ENCODE peak calls at places on chromosomes 5 and 9, in five cellular contexts. L is testis, B is A549, N is endothelial cell of umbilical vein, D is suprapubic skin. J is an unnamed sample.
A peak's percentile ranks its signal among the peaks of the same experiment; 100 is the strongest.

GRCh38 chr5:127951791-127952190 is 131.8 kb upstream of the SLC12A2 start:
- DNase-seq in L (no peak), B (no peak), N (no peak), D (no peak), J (no peak)

GRCh38 chr9:103799959-103800358 is 294.1 kb upstream of the SMC2 start:
- DNase-seq in L (no peak), B (no peak), N (no peak), D (no peak), J (no peak)

GRCh38 chr5:138724470-138725146 is 28.6 kb upstream of the CTNNA1 start:
- DNase-seq in L (no peak), B (no peak), N (peak; percentile 30), D (peak; percentile 67), J (no peak)

GRCh38 chr5:68087866-68088265 is 127.7 kb upstream of the PIK3R1 start:
- DNase-seq in L (peak; percentile 65), B (no peak), N (no peak), D (no peak), J (no peak)

GRCh38 chr9:115775669-115776068 is 377.9 kb upstream of the PAPPA start:
- DNase-seq in L (no peak), B (no peak), N (no peak), D (no peak), J (no peak)

GRCh38 chr5:133977161-133977787 is 8.8 kb upstream of the C5orf15 start:
- DNase-seq in L (no peak), B (no peak), N (no peak), D (no peak), J (no peak)

GRCh38 chr9:115015018-115015635 is 84.7 kb upstream of the TNFSF8 start:
- DNase-seq in L (peak; percentile 50), B (peak; percentile 78), N (peak; percentile 26), D (no peak), J (no peak)

GRCh38 chr5:176319827-176320554 is 41.6 kb downstream of the KIAA1191 start:
- DNase-seq in L (no peak), B (peak; percentile 7), N (no peak), D (no peak), J (no peak)

GRCh38 chr9:1514241-1514640 is 464.1 kb downstream of the DMRT2 start:
- DNase-seq in L (peak; percentile 18), B (no peak), N (no peak), D (no peak), J (no peak)

GRCh38 chr5:90956511-90956910 is 397.9 kb downstream of the ADGRV1 start:
- DNase-seq in L (no peak), B (no peak), N (peak; percentile 50), D (no peak), J (no peak)

GRCh38 chr5:119218830-119219782 is 136.7 kb upstream of the TNFAIP8 start:
- DNase-seq in L (no peak), B (no peak), N (no peak), D (no peak), J (no peak)

GRCh38 chr5:66912787-66913186 is 283.8 kb downstream of the CD180 start:
- DNase-seq in L (no peak), B (no peak), N (no peak), D (no peak), J (no peak)

GRCh38 chr9:34995288-34996060 is 5.9 kb downstream of the DNAJB5 start:
- DNase-seq in L (no peak), B (no peak), N (peak; percentile 42), D (peak; percentile 59), J (no peak)

GRCh38 chr5:80755634-80756033 is 100.9 kb upstream of the DHFR start:
- DNase-seq in L (no peak), B (no peak), N (no peak), D (no peak), J (no peak)

GRCh38 chr9:114202849-114203248 is 47.5 kb downstream of the COL27A1 start:
- DNase-seq in L (no peak), B (no peak), N (no peak), D (no peak), J (no peak)

GRCh38 chr9:128190516-128191405 is 611 bp downstream of the CIZ1 start:
- DNase-seq in L (peak; percentile 32), B (no peak), N (no peak), D (no peak), J (no peak)

GRCh38 chr5:141951341-141951781 is 6.6 kb downstream of the PCDH12 start:
- DNase-seq in L (no peak), B (peak; percentile 51), N (peak; percentile 69), D (no peak), J (no peak)

GRCh38 chr5:13660072-13660471 is 284.4 kb downstream of the DNAH5 start:
- DNase-seq in L (no peak), B (no peak), N (peak; percentile 17), D (no peak), J (no peak)

GRCh38 chr5:94618029-94618492 is 343 bp downstream of the KIAA0825 start:
- DNase-seq in L (peak; percentile 89), B (peak; percentile 31), N (peak; percentile 78), D (no peak), J (no peak)

GRCh38 chr5:151357097-151357496 is 9.7 kb upstream of the SLC36A2 start:
- DNase-seq in L (no peak), B (no peak), N (no peak), D (no peak), J (no peak)

GRCh38 chr5:139474815-139475791 is 4.3 kb downstream of the SMIM33 start:
- DNase-seq in L (no peak), B (no peak), N (no peak), D (no peak), J (peak; percentile 58)

GRCh38 chr9:4738866-4739586 is 2.0 kb downstream of the AK3 start:
- DNase-seq in L (no peak), B (no peak), N (no peak), D (no peak), J (no peak)

GRCh38 chr5:90747693-90748092 is 189.1 kb downstream of the ADGRV1 start:
- DNase-seq in L (no peak), B (no peak), N (no peak), D (no peak), J (no peak)

GRCh38 chr5:151095341-151096000 is 14.6 kb upstream of the TNIP1 start:
- DNase-seq in L (peak; percentile 64), B (no peak), N (peak; percentile 64), D (no peak), J (no peak)

GRCh38 chr5:5967373-5967772 is 411.0 kb downstream of the MED10 start:
- DNase-seq in L (no peak), B (no peak), N (no peak), D (no peak), J (no peak)

GRCh38 chr9:89497978-89498844 is at the start of gene SEMA4D:
- DNase-seq in L (peak; percentile 92), B (peak; percentile 44), N (peak; percentile 45), D (no peak), J (peak; percentile 79)

GRCh38 chr9:120388000-120388855 is 191.7 kb downstream of the CDK5RAP2 start:
- DNase-seq in L (no peak), B (no peak), N (no peak), D (no peak), J (no peak)

GRCh38 chr5:133930061-133930823 is 38.2 kb downstream of the C5orf15 start:
- DNase-seq in L (no peak), B (no peak), N (no peak), D (no peak), J (no peak)

GRCh38 chr9:86469476-86470087 is 115.4 kb upstream of the TUT7 start:
- DNase-seq in L (no peak), B (no peak), N (no peak), D (no peak), J (no peak)

GRCh38 chr9:128684325-128685021 is 4.5 kb upstream of the SET start:
- DNase-seq in L (peak; percentile 71), B (peak; percentile 90), N (peak; percentile 76), D (peak; percentile 88), J (peak; percentile 67)

GRCh38 chr5:138752341-138752950 is 779 bp upstream of the CTNNA1 start:
- DNase-seq in L (peak; percentile 50), B (peak; percentile 57), N (no peak), D (peak; percentile 65), J (no peak)

DNA sequence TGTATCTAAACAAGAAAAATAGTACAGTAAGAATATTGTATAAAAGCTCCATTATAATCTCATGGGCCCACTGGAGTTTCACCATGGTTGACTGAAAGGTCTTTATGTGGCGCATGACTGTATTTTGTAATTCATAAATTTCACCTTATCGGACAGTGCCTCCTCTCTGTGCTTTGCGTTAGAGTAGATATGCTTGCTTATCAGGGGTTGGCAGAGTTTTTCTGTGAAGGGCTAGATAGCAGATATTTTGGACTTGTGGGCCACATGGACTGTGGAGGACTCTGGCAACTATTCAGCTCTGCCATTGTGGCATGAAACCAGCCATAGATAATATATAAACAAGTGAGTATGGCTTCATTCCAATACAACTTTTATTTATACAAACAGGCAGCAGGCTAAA is 23.2 kb downstream of the GAPVD1 start:
- DNase-seq in L (peak; percentile 24), B (no peak), N (no peak), D (no peak), J (no peak)
- TF ChIP-seq POLR2A in L (no peak), B (no peak), N (no peak), D (no peak), J (no peak)

DNA sequence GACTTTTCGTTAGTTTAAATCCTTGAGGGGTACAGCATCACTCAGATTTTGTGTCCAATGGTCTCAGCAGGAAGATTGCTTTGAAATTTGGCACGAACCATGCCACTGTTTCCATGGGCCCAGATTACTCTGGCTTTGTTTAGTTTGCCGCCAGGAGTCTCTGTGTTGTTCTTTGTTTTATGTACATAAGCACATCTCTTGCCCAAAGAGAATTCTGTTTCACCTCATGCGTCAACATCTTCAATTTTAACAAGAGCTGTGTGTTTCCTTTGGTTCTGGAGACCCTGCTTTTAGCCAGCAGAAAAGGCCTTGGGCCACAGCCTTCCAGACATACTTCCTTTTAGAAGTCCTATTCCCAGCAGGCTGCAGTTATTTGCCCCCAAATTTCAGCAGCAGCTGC is 62.4 kb downstream of the TNPO1 start:
- DNase-seq in L (no peak), B (no peak), N (no peak), D (no peak), J (no peak)
- TF ChIP-seq CTCF in L (no peak), B (no peak), N (no peak), D (no peak), J (no peak)

GRCh38 chr9:84788803-84789462 is 119.4 kb downstream of the NTRK2 start:
- DNase-seq in L (no peak), B (no peak), N (no peak), D (no peak), J (no peak)
- TF ChIP-seq POLR2A in L (no peak), B (no peak), N (no peak), D (no peak), J (no peak)

GRCh38 chr5:122492675-122493074 is 180.6 kb downstream of the SNCAIP start:
- DNase-seq in L (no peak), B (no peak), N (no peak), D (no peak), J (no peak)
- TF ChIP-seq CTCF in L (no peak), B (peak; percentile 45), N (no peak), D (no peak), J (no peak)

GRCh38 chr5:11902304-11902703 is 1.9 kb downstream of the CTNND2 start:
- DNase-seq in L (no peak), B (no peak), N (no peak), D (no peak), J (no peak)
- TF ChIP-seq POLR2A in L (no peak), B (no peak), N (no peak), D (no peak), J (no peak)

J was measured in tibial nerve.